ENCODE peak calls at places on chromosomes 7 and 10, in ten cellular contexts. R, J, Y, G, K, S, O, Z, B and L are unnamed samples.

GRCh38 chr7:143490719-143491306 is 13.1 kb downstream of the TAS2R41 start:
- DNase-seq in R (no peak), J (peak; percentile 37), Y (no peak), G (no peak), K (no peak), S (no peak), O (no peak), Z (peak; percentile 75), B (no peak), L (no peak)

GRCh38 chr10:63633677-63634487 is 112.7 kb downstream of the REEP3 start:
- DNase-seq in R (no peak), J (no peak), Y (peak; percentile 23), G (no peak), K (peak; percentile 21), S (no peak), O (peak; percentile 19), Z (peak; percentile 75), B (no peak), L (peak; percentile 32)

GRCh38 chr10:19169684-19170083 is 121.1 kb downstream of the MALRD1 start:
- DNase-seq in R (no peak), J (no peak), Y (no peak), G (no peak), K (no peak), S (no peak), O (peak; percentile 26), Z (no peak), B (no peak), L (no peak)

GRCh38 chr7:128713794-128714193 is 25.4 kb upstream of the CALU start:
- DNase-seq in R (no peak), J (no peak), Y (no peak), G (no peak), K (no peak), S (no peak), O (no peak), Z (no peak), B (no peak), L (no peak)

GRCh38 chr10:120738658-120739057 is 112.5 kb upstream of the WDR11 start:
- DNase-seq in R (no peak), J (no peak), Y (no peak), G (no peak), K (no peak), S (no peak), O (no peak), Z (peak; percentile 17), B (no peak), L (no peak)

GRCh38 chr10:122181901-122182799 is 88.9 kb upstream of the BTBD16 start:
- DNase-seq in R (no peak), J (no peak), Y (no peak), G (no peak), K (no peak), S (no peak), O (no peak), Z (no peak), B (no peak), L (no peak)

GRCh38 chr7:122140918-122141317 is 3.1 kb downstream of the AASS start:
- DNase-seq in R (no peak), J (no peak), Y (no peak), G (no peak), K (no peak), S (no peak), O (no peak), Z (no peak), B (no peak), L (no peak)

GRCh38 chr7:14195079-14195478 is 205.6 kb upstream of the ETV1 start:
- DNase-seq in R (no peak), J (no peak), Y (no peak), G (no peak), K (no peak), S (no peak), O (no peak), Z (no peak), B (no peak), L (no peak)

GRCh38 chr10:33899578-33900531 is 565.4 kb upstream of the NRP1 start:
- DNase-seq in R (no peak), J (no peak), Y (no peak), G (no peak), K (peak; percentile 8), S (no peak), O (no peak), Z (peak; percentile 63), B (no peak), L (no peak)

GRCh38 chr10:29343607-29344038 is 54.8 kb downstream of the LYZL1 start:
- DNase-seq in R (no peak), J (no peak), Y (no peak), G (no peak), K (no peak), S (no peak), O (no peak), Z (no peak), B (no peak), L (no peak)

GRCh38 chr10:131911451-131911850 is 10.6 kb downstream of the PPP2R2D start:
- DNase-seq in R (no peak), J (no peak), Y (no peak), G (peak; percentile 76), K (no peak), S (no peak), O (no peak), Z (no peak), B (no peak), L (no peak)

GRCh38 chr7:37408885-37409248 is 39.8 kb downstream of the ELMO1 start:
- DNase-seq in R (no peak), J (no peak), Y (no peak), G (no peak), K (no peak), S (no peak), O (no peak), Z (no peak), B (no peak), L (no peak)

GRCh38 chr10:77823811-77824542 is 102.6 kb downstream of the DLG5 start:
- DNase-seq in R (no peak), J (no peak), Y (no peak), G (no peak), K (no peak), S (no peak), O (peak; percentile 61), Z (no peak), B (no peak), L (no peak)

GRCh38 chr7:113086431-113086888 is at the start of gene GPR85:
- DNase-seq in R (peak; percentile 73), J (peak; percentile 29), Y (no peak), G (peak; percentile 39), K (peak; percentile 63), S (peak; percentile 38), O (no peak), Z (peak; percentile 75), B (no peak), L (peak; percentile 22)
- H3K4me3 ChIP-seq in R (peak within 1 kb of the TSS; percentile 54), J (peak within 1 kb of the TSS; percentile 50), Y (no peak within 1 kb of the TSS), G (peak within 1 kb of the TSS; percentile 41), K (peak within 1 kb of the TSS; percentile 65), S (peak within 1 kb of the TSS; percentile 67), O (peak within 1 kb of the TSS; percentile 63), Z (peak within 1 kb of the TSS; percentile 71), B (peak within 1 kb of the TSS; percentile 55), L (peak within 1 kb of the TSS; percentile 18)

GRCh38 chr10:86481761-86482160 is 39.8 kb downstream of the WAPL start:
- DNase-seq in R (no peak), J (no peak), Y (no peak), G (no peak), K (no peak), S (no peak), O (peak; percentile 14), Z (no peak), B (no peak), L (no peak)
- H3K36me3 ChIP-seq in R (peaks cover 10% of the 10 kb centered on the region), J (peaks cover 21% of the 10 kb centered on the region), Y (peaks cover 79% of the 10 kb centered on the region), G (no peaks in the 10 kb centered on the region), K (no peaks in the 10 kb centered on the region), S (peaks cover 34% of the 10 kb centered on the region), O (no peaks in the 10 kb centered on the region), Z (peaks cover 11% of the 10 kb centered on the region), B (peaks cover 2% of the 10 kb centered on the region), L (peaks cover 12% of the 10 kb centered on the region)

GRCh38 chr7:26153246-26153822 is 1.3 kb downstream of the NFE2L3 start:
- DNase-seq in R (no peak), J (no peak), Y (peak; percentile 21), G (no peak), K (peak; percentile 27), S (no peak), O (no peak), Z (peak; percentile 29), B (no peak), L (no peak)

GRCh38 chr7:26155531-26156375 is 3.8 kb downstream of the NFE2L3 start:
- DNase-seq in R (no peak), J (no peak), Y (no peak), G (no peak), K (peak; percentile 34), S (no peak), O (peak; percentile 65), Z (peak; percentile 44), B (no peak), L (peak; percentile 20)

GRCh38 chr7:26151953-26152781 is at the start of gene NFE2L3:
- DNase-seq in R (peak; percentile 82), J (peak; percentile 50), Y (peak; percentile 92), G (peak; percentile 47), K (peak; percentile 92), S (peak; percentile 68), O (no peak), Z (peak; percentile 88), B (no peak), L (peak; percentile 70)

GRCh38 chr7:26151650-26151952 is 397 bp upstream of the NFE2L3 start:
- DNase-seq in R (no peak), J (no peak), Y (no peak), G (no peak), K (no peak), S (no peak), O (no peak), Z (no peak), B (no peak), L (no peak)

DNA sequence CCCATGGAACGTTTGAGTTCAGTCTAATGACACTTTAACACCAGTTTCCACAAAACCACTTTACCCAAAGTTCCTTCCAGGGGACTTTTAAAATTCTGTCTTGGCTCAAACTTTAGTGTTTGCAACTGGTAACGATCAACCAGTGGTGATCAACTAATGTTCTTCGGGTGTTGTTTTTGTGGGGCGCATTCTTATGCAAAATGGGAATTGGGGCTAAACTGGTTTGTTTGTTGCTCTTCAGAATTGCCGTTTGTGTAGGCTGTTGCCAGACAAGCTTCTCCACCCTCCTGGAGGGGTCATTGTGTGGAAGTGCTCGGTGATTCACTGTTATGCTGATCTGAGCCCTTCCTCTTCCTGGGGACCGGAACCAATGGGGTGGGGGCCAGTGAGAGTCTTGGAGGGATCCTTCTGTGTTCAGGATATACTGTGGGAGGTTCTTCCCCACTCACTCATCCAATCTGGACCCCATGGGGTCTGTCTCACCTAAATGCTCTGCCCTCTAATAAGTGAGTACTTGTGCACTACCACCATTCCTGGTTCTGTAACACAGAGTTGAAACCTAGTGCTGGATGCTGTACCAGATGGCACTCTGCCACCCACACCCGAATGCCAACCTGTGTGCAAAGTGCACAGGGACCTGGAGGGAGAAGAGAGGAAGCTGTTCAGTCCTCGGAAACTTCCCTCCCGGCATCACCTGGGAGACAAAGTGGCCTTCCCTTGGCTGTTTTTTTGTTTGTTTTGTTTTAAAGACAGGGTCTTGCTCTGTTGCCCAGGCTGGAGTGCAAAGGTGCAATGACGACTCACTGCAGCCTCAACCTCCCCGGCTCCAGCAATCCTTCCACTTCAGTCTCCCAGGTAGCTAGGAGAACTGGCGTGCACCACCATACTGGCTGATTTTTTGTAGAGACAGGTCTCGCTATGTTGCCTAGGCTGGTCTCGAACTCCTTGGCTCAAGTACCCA is 2.1 kb downstream of the NFE2L3 start:
- DNase-seq in R (no peak), J (peak; percentile 34), Y (peak; percentile 53), G (no peak), K (peak; percentile 66), S (no peak), O (no peak), Z (no peak), B (no peak), L (no peak)
- H3K4me3 ChIP-seq in R (no peak overlapping the region), J (no peak overlapping the region), Y (peak overlapping the region; percentile 73), G (no peak overlapping the region), K (peak overlapping the region; percentile 77), S (peak overlapping the region; percentile 71), O (peak overlapping the region; percentile 50), Z (peak overlapping the region; percentile 15), B (no peak overlapping the region), L (peak overlapping the region; percentile 42)

GRCh38 chr7:6130007-6130587 is 98.9 kb downstream of the ANKRD61 start:
- DNase-seq in R (no peak), J (no peak), Y (no peak), G (no peak), K (no peak), S (no peak), O (no peak), Z (no peak), B (no peak), L (no peak)
- H3K36me3 ChIP-seq in R (peaks cover 8% of the 10 kb centered on the region), J (peaks cover 36% of the 10 kb centered on the region), Y (peaks cover 78% of the 10 kb centered on the region), G (no peaks in the 10 kb centered on the region), K (no peaks in the 10 kb centered on the region), S (peaks cover 63% of the 10 kb centered on the region), O (no peaks in the 10 kb centered on the region), Z (peaks cover 15% of the 10 kb centered on the region), B (peaks cover 1% of the 10 kb centered on the region), L (peaks cover 14% of the 10 kb centered on the region)